ENCODE peak calls at places on chromosomes 4 and X, in four cellular contexts. X, S, O and P are unnamed samples. For H3K4me1 and H3K36me3, the result is how much of the 10 kb centered on the place peaks cover.

GRCh38 chr4:151674804-151675290 is 86.0 kb downstream of the GATB start:
- DNase-seq in X (peak), O (no peak), S (peak), P (no peak)

GRCh38 chr4:177484613-177485021 is 42.4 kb upstream of the AGA start:
- DNase-seq in S (no peak), X (no peak), O (peak), P (no peak)

GRCh38 chr4:13483142-13484044 is 747 bp downstream of the RAB28 start:
- DNase-seq in S (peak), X (no peak), O (peak), P (peak)

GRCh38 chrX:53244610-53245009 is 19.6 kb upstream of the KDM5C start:
- DNase-seq in O (no peak), X (no peak), S (no peak), P (no peak)

GRCh38 chrX:38975368-38975767 is 174.1 kb downstream of the MID1IP1 start:
- DNase-seq in S (no peak), O (no peak), X (no peak), P (no peak)

GRCh38 chrX:44748014-44748413 is 95.8 kb upstream of the DUSP21 start:
- DNase-seq in X (no peak), S (peak), O (no peak), P (no peak)

GRCh38 chr4:15425520-15425919 is 2.3 kb upstream of the C1QTNF7 start:
- DNase-seq in O (no peak), S (no peak), X (no peak), P (no peak)

GRCh38 chr4:112031712-112032328 is 113.4 kb upstream of the FAM241A start:
- DNase-seq in S (peak), X (no peak), O (peak), P (peak)

GRCh38 chr4:48130100-48130499 is 4.0 kb downstream of the TXK start:
- DNase-seq in S (no peak), X (no peak), O (no peak), P (no peak)

GRCh38 chr4:72312032-72312650 is 256.9 kb downstream of the ADAMTS3 start:
- DNase-seq in S (no peak), X (peak), O (peak), P (no peak)

GRCh38 chr4:128159967-128160366 is 98.9 kb downstream of the LARP1B start:
- DNase-seq in X (no peak), S (no peak), O (no peak), P (no peak)

GRCh38 chr4:168264903-168265302 is 53.6 kb downstream of the DDX60 start:
- DNase-seq in O (no peak), X (no peak), S (no peak), P (no peak)

GRCh38 chrX:2513120-2513664 is 12.4 kb upstream of the DHRSX start:
- DNase-seq in O (no peak), X (no peak), S (no peak), P (no peak)

GRCh38 chr4:102335616-102336015 is 9.7 kb downstream of the SLC39A8 start:
- DNase-seq in S (no peak), O (no peak), X (no peak), P (no peak)

GRCh38 chr4:185040523-185040922 is 22.2 kb downstream of the HELT start:
- DNase-seq in X (no peak), S (no peak), O (no peak), P (no peak)

GRCh38 chr4:16026155-16026761 is 57.6 kb downstream of the PROM1 start:
- DNase-seq in X (peak), S (peak), O (peak), P (peak)

GRCh38 chr4:67928547-67928946 is 34.7 kb downstream of the TMPRSS11A start:
- DNase-seq in X (no peak), O (no peak), S (no peak), P (no peak)

GRCh38 chr4:20185103-20185502 is 66.6 kb upstream of the SLIT2 start:
- DNase-seq in S (no peak), X (no peak), O (no peak), P (no peak)

GRCh38 chr4:132227349-132228165 is 921.5 kb upstream of the PCDH10 start:
- DNase-seq in S (peak), X (peak), O (peak), P (peak)

GRCh38 chr4:86927843-86928395 is 6.9 kb upstream of the AFF1 start:
- DNase-seq in S (no peak), O (peak), X (peak), P (no peak)

GRCh38 chr4:53197760-53198150 is 168.1 kb downstream of the SCFD2 start:
- DNase-seq in O (no peak), S (no peak), X (no peak), P (peak)

GRCh38 chr4:84058201-84058600 is 440.9 kb downstream of the NKX6-1 start:
- DNase-seq in S (no peak), X (no peak), O (no peak), P (no peak)

GRCh38 chr4:6580353-6580752 is 5.4 kb downstream of the MAN2B2 start:
- DNase-seq in O (no peak), X (no peak), S (no peak), P (no peak)

GRCh38 chrX:132258509-132258908 is 39.3 kb upstream of the RAP2C start:
- DNase-seq in X (no peak), S (no peak), O (no peak), P (no peak)

GRCh38 chr4:7390906-7391636 is 43.7 kb downstream of the PSAPL1 start:
- DNase-seq in S (peak), X (no peak), O (no peak), P (no peak)

GRCh38 chr4:21953653-21954052 is 5.1 kb upstream of the KCNIP4 start:
- DNase-seq in S (no peak), X (no peak), O (no peak), P (no peak)

GRCh38 chr4:118287691-118288090 is 65.1 kb downstream of the PRSS12 start:
- DNase-seq in X (no peak), S (no peak), O (no peak), P (no peak)

GRCh38 chr4:1278336-1278670 is 11.4 kb upstream of the MAEA start:
- DNase-seq in O (no peak), S (no peak), X (no peak), P (no peak)

GRCh38 chr4:83516042-83516772 is 19.7 kb upstream of the GPAT3 start:
- DNase-seq in X (no peak), O (no peak), S (no peak), P (no peak)

GRCh38 chrX:29841750-29842149 is 373.6 kb upstream of the MAGEB2 start:
- DNase-seq in X (no peak), S (no peak), O (no peak), P (no peak)

GRCh38 chr4:76966024-76966579 is 16.6 kb downstream of the SEPTIN11 start:
- DNase-seq in X (no peak), O (no peak), S (no peak), P (no peak)

GRCh38 chrX:39823848-39824247 is 273.9 kb downstream of the BCOR start:
- DNase-seq in O (no peak), S (no peak), X (no peak), P (no peak)

GRCh38 chrX:14039344-14039743 is 9.7 kb upstream of the GEMIN8 start:
- DNase-seq in S (peak), X (peak), O (peak), P (peak)

GRCh38 chrX:118523920-118524319 is 28.3 kb downstream of the DOCK11 start:
- DNase-seq in X (no peak), O (no peak), S (no peak), P (no peak)

GRCh38 chr4:107711831-107712230 is 8.2 kb downstream of the PAPSS1 start:
- DNase-seq in X (no peak), O (no peak), S (no peak), P (no peak)

GRCh38 chrX:30904632-30905031 is 15.6 kb upstream of the TAB3 start:
- DNase-seq in X (no peak), O (no peak), S (no peak), P (no peak)

GRCh38 chr4:70712150-70712549 is 9.6 kb upstream of the RUFY3 start:
- DNase-seq in O (no peak), S (no peak), X (no peak), P (no peak)

GRCh38 chr4:70714061-70714468 is 7.7 kb upstream of the RUFY3 start:
- DNase-seq in O (peak), S (no peak), X (peak), P (no peak)

GRCh38 chr4:70712604-70713452 is 8.9 kb upstream of the RUFY3 start:
- DNase-seq in S (no peak), X (no peak), O (no peak), P (no peak)

GRCh38 chr4:70714488-70714887 is 7.3 kb upstream of the RUFY3 start:
- DNase-seq in S (no peak), O (no peak), X (no peak), P (no peak)

GRCh38 chr4:70713453-70714026 is 8.2 kb upstream of the RUFY3 start:
- DNase-seq in O (no peak), X (no peak), S (no peak), P (no peak)
- H3K4me1 ChIP-seq in O (half or more), X (under half), S (under half), P (under half)

DNA sequence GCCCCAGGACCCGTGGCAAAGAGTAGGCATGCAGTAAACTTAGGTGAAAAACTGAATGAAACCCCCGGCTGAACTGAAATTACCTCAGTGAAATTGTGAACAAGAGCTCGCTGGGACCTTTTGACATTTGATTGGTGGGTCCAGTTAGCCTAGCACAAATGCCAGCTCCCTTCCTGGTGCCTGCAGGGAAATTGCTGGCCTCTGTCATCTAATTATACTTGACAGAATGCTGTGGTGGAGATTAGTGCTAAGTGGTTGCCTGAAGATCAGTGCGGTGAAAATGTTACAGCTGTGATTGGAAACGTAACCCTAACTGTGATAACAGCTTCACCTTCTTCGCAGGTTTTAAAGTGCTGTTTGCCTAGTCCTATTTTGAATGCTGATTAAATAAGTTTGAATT is 43.0 kb downstream of the ADD1 start:
- DNase-seq in S (peak), O (no peak), X (no peak), P (no peak)
- H3K36me3 ChIP-seq in S (half or more), O (under half), X (under half), P (under half)

GRCh38 chr4:154566639-154567204 is 3.9 kb downstream of the FGB start:
- DNase-seq in X (no peak), S (no peak), O (no peak), P (no peak)
- H3K4me1 ChIP-seq in X (under half), S (under half), O (under half), P (under half)

DNA sequence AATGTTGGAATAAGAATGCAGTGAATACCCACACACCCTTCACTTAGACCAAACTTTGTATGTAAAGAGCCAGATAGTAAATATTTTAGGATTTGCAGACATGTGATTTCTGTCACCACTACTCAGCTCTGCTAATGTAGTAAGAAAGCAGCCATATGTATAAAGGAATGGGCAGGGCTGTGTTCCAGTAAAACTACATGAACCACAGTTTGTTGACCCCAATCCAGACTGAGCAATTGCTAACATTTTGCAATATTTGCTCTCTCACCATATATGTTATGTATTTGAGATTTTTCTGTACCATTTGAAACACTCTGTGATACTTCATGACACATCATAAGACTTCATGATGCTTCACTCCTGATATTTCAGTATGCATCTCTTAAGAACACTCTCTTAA is 32.0 kb upstream of the TBC1D1 start:
- DNase-seq in O (no peak), S (no peak), X (no peak), P (peak)
- H3K36me3 ChIP-seq in O (under half), S (under half), X (under half), P (half or more)